ENCODE peak calls at places on chromosomes 1 and 21, in eight cellular contexts. One of them, this sample, is unnamed.

GRCh38 chr1:234253732-234254131 is 119.5 kb upstream of the COA6 start:
- DNase-seq in stromal cell of bone marrow: no peak
- DNase-seq in T-helper 2 cell: no peak
- DNase-seq in NCI-H1694 treated with DMSO at 0.1 percent for 48 hours: no peak
- DNase-seq in H1: no peak
- DNase-seq in glutamatergic neuron: no peak
- DNase-seq in dorsolateral prefrontal cortex: no peak
- DNase-seq in naive thymus-derived CD8-positive, alpha-beta T cell: no peak
- DNase-seq in this sample: no peak

GRCh38 chr1:164577291-164577690 is 18.3 kb downstream of the PBX1 start:
- DNase-seq in H1: no peak
- DNase-seq in NCI-H1694 treated with DMSO at 0.1 percent for 48 hours: no peak
- DNase-seq in naive thymus-derived CD8-positive, alpha-beta T cell: no peak
- DNase-seq in dorsolateral prefrontal cortex: no peak
- DNase-seq in stromal cell of bone marrow: no peak
- DNase-seq in T-helper 2 cell: no peak
- DNase-seq in glutamatergic neuron: no peak
- DNase-seq in this sample: no peak

GRCh38 chr1:5821496-5822176 is 170.6 kb downstream of the NPHP4 start:
- DNase-seq in NCI-H1694 treated with DMSO at 0.1 percent for 48 hours: no peak
- DNase-seq in T-helper 2 cell: no peak
- DNase-seq in stromal cell of bone marrow: no peak
- DNase-seq in naive thymus-derived CD8-positive, alpha-beta T cell: no peak
- DNase-seq in dorsolateral prefrontal cortex: no peak
- DNase-seq in glutamatergic neuron: no peak
- DNase-seq in H1: no peak
- DNase-seq in this sample: no peak

GRCh38 chr1:119954476-119955422 is 58.4 kb upstream of the ADAM30 start:
- DNase-seq in H1: no peak
- DNase-seq in dorsolateral prefrontal cortex: no peak
- DNase-seq in NCI-H1694 treated with DMSO at 0.1 percent for 48 hours: no peak
- DNase-seq in naive thymus-derived CD8-positive, alpha-beta T cell: no peak
- DNase-seq in stromal cell of bone marrow: no peak
- DNase-seq in T-helper 2 cell: no peak
- DNase-seq in glutamatergic neuron: no peak
- DNase-seq in this sample: no peak

GRCh38 chr1:55584521-55585401 is 369.6 kb upstream of the USP24 start:
- DNase-seq in H1: no peak
- DNase-seq in naive thymus-derived CD8-positive, alpha-beta T cell: no peak
- DNase-seq in stromal cell of bone marrow: peak
- DNase-seq in T-helper 2 cell: no peak
- DNase-seq in NCI-H1694 treated with DMSO at 0.1 percent for 48 hours: peak
- DNase-seq in dorsolateral prefrontal cortex: no peak
- DNase-seq in glutamatergic neuron: no peak
- DNase-seq in this sample: no peak

GRCh38 chr1:180906511-180906910 is 6.2 kb upstream of the KIAA1614 start:
- DNase-seq in NCI-H1694 treated with DMSO at 0.1 percent for 48 hours: no peak
- DNase-seq in naive thymus-derived CD8-positive, alpha-beta T cell: no peak
- DNase-seq in dorsolateral prefrontal cortex: no peak
- DNase-seq in stromal cell of bone marrow: no peak
- DNase-seq in H1: peak
- DNase-seq in T-helper 2 cell: no peak
- DNase-seq in glutamatergic neuron: no peak
- DNase-seq in this sample: no peak

GRCh38 chr1:37752583-37753471 is 12.1 kb downstream of the EPHA10 start:
- DNase-seq in NCI-H1694 treated with DMSO at 0.1 percent for 48 hours: peak
- DNase-seq in stromal cell of bone marrow: no peak
- DNase-seq in naive thymus-derived CD8-positive, alpha-beta T cell: no peak
- DNase-seq in H1: peak
- DNase-seq in glutamatergic neuron: peak
- DNase-seq in dorsolateral prefrontal cortex: no peak
- DNase-seq in T-helper 2 cell: no peak
- DNase-seq in this sample: no peak

GRCh38 chr21:34072145-34073031 is 990 bp upstream of the MRPS6 start:
- DNase-seq in H1: no peak
- DNase-seq in glutamatergic neuron: no peak
- DNase-seq in dorsolateral prefrontal cortex: no peak
- DNase-seq in stromal cell of bone marrow: no peak
- DNase-seq in naive thymus-derived CD8-positive, alpha-beta T cell: peak
- DNase-seq in NCI-H1694 treated with DMSO at 0.1 percent for 48 hours: no peak
- DNase-seq in T-helper 2 cell: no peak
- DNase-seq in this sample: no peak

GRCh38 chr21:41166947-41167346 is 1.0 kb upstream of the BACE2 start:
- DNase-seq in T-helper 2 cell: no peak
- DNase-seq in stromal cell of bone marrow: no peak
- DNase-seq in dorsolateral prefrontal cortex: no peak
- DNase-seq in H1: no peak
- DNase-seq in NCI-H1694 treated with DMSO at 0.1 percent for 48 hours: no peak
- DNase-seq in glutamatergic neuron: no peak
- DNase-seq in naive thymus-derived CD8-positive, alpha-beta T cell: no peak
- DNase-seq in this sample: no peak

GRCh38 chr1:38724160-38725131 is 135.1 kb downstream of the RRAGC start:
- DNase-seq in NCI-H1694 treated with DMSO at 0.1 percent for 48 hours: no peak
- DNase-seq in T-helper 2 cell: no peak
- DNase-seq in H1: no peak
- DNase-seq in glutamatergic neuron: no peak
- DNase-seq in dorsolateral prefrontal cortex: no peak
- DNase-seq in naive thymus-derived CD8-positive, alpha-beta T cell: no peak
- DNase-seq in stromal cell of bone marrow: no peak
- DNase-seq in this sample: no peak

GRCh38 chr1:97820470-97821188 is 100.2 kb downstream of the DPYD start:
- DNase-seq in dorsolateral prefrontal cortex: no peak
- DNase-seq in glutamatergic neuron: no peak
- DNase-seq in naive thymus-derived CD8-positive, alpha-beta T cell: no peak
- DNase-seq in H1: no peak
- DNase-seq in stromal cell of bone marrow: peak
- DNase-seq in NCI-H1694 treated with DMSO at 0.1 percent for 48 hours: peak
- DNase-seq in T-helper 2 cell: no peak
- DNase-seq in this sample: peak

GRCh38 chr1:93810316-93810715 is 68.7 kb downstream of the DNTTIP2 start:
- DNase-seq in NCI-H1694 treated with DMSO at 0.1 percent for 48 hours: no peak
- DNase-seq in naive thymus-derived CD8-positive, alpha-beta T cell: no peak
- DNase-seq in H1: no peak
- DNase-seq in glutamatergic neuron: no peak
- DNase-seq in T-helper 2 cell: no peak
- DNase-seq in stromal cell of bone marrow: no peak
- DNase-seq in dorsolateral prefrontal cortex: no peak
- DNase-seq in this sample: no peak

GRCh38 chr1:223331929-223332328 is 32.0 kb downstream of the SUSD4 start:
- DNase-seq in T-helper 2 cell: no peak
- DNase-seq in dorsolateral prefrontal cortex: no peak
- DNase-seq in H1: no peak
- DNase-seq in glutamatergic neuron: no peak
- DNase-seq in stromal cell of bone marrow: no peak
- DNase-seq in naive thymus-derived CD8-positive, alpha-beta T cell: no peak
- DNase-seq in NCI-H1694 treated with DMSO at 0.1 percent for 48 hours: no peak
- DNase-seq in this sample: no peak

GRCh38 chr1:1997561-1997960 is 6.0 kb downstream of the CFAP74 start:
- DNase-seq in glutamatergic neuron: no peak
- DNase-seq in T-helper 2 cell: no peak
- DNase-seq in dorsolateral prefrontal cortex: no peak
- DNase-seq in naive thymus-derived CD8-positive, alpha-beta T cell: no peak
- DNase-seq in stromal cell of bone marrow: no peak
- DNase-seq in H1: no peak
- DNase-seq in NCI-H1694 treated with DMSO at 0.1 percent for 48 hours: no peak
- DNase-seq in this sample: no peak

GRCh38 chr1:10667815-10668214 is 128.6 kb downstream of the CASZ1 start:
- DNase-seq in H1: no peak
- DNase-seq in stromal cell of bone marrow: no peak
- DNase-seq in naive thymus-derived CD8-positive, alpha-beta T cell: no peak
- DNase-seq in T-helper 2 cell: no peak
- DNase-seq in dorsolateral prefrontal cortex: no peak
- DNase-seq in NCI-H1694 treated with DMSO at 0.1 percent for 48 hours: no peak
- DNase-seq in glutamatergic neuron: peak
- DNase-seq in this sample: no peak

GRCh38 chr1:68624233-68624632 is 127.4 kb upstream of the DEPDC1 start:
- DNase-seq in H1: no peak
- DNase-seq in naive thymus-derived CD8-positive, alpha-beta T cell: no peak
- DNase-seq in T-helper 2 cell: no peak
- DNase-seq in NCI-H1694 treated with DMSO at 0.1 percent for 48 hours: no peak
- DNase-seq in dorsolateral prefrontal cortex: no peak
- DNase-seq in glutamatergic neuron: no peak
- DNase-seq in stromal cell of bone marrow: peak
- DNase-seq in this sample: no peak

GRCh38 chr21:36478941-36479340 is 981 bp downstream of the CLDN14 start:
- DNase-seq in stromal cell of bone marrow: no peak
- DNase-seq in T-helper 2 cell: no peak
- DNase-seq in naive thymus-derived CD8-positive, alpha-beta T cell: no peak
- DNase-seq in dorsolateral prefrontal cortex: peak
- DNase-seq in H1: peak
- DNase-seq in glutamatergic neuron: peak
- DNase-seq in NCI-H1694 treated with DMSO at 0.1 percent for 48 hours: no peak
- DNase-seq in this sample: no peak

GRCh38 chr21:38802050-38803026 is 3.4 kb upstream of the ETS2 start:
- DNase-seq in stromal cell of bone marrow: no peak
- DNase-seq in naive thymus-derived CD8-positive, alpha-beta T cell: no peak
- DNase-seq in glutamatergic neuron: no peak
- DNase-seq in H1: no peak
- DNase-seq in T-helper 2 cell: no peak
- DNase-seq in NCI-H1694 treated with DMSO at 0.1 percent for 48 hours: no peak
- DNase-seq in dorsolateral prefrontal cortex: no peak
- DNase-seq in this sample: no peak

GRCh38 chr1:171251741-171252300 is 3.5 kb downstream of the FMO1 start:
- DNase-seq in H1: no peak
- DNase-seq in naive thymus-derived CD8-positive, alpha-beta T cell: no peak
- DNase-seq in T-helper 2 cell: no peak
- DNase-seq in NCI-H1694 treated with DMSO at 0.1 percent for 48 hours: no peak
- DNase-seq in stromal cell of bone marrow: no peak
- DNase-seq in glutamatergic neuron: peak
- DNase-seq in dorsolateral prefrontal cortex: no peak
- DNase-seq in this sample: no peak

GRCh38 chr21:33232640-33233039 is 2.9 kb downstream of the IFNAR2 start:
- DNase-seq in glutamatergic neuron: no peak
- DNase-seq in T-helper 2 cell: no peak
- DNase-seq in NCI-H1694 treated with DMSO at 0.1 percent for 48 hours: no peak
- DNase-seq in dorsolateral prefrontal cortex: no peak
- DNase-seq in stromal cell of bone marrow: no peak
- DNase-seq in H1: no peak
- DNase-seq in naive thymus-derived CD8-positive, alpha-beta T cell: no peak
- DNase-seq in this sample: no peak

GRCh38 chr1:230836801-230837200 is 31.5 kb downstream of the C1orf198 start:
- DNase-seq in glutamatergic neuron: no peak
- DNase-seq in naive thymus-derived CD8-positive, alpha-beta T cell: no peak
- DNase-seq in NCI-H1694 treated with DMSO at 0.1 percent for 48 hours: no peak
- DNase-seq in T-helper 2 cell: no peak
- DNase-seq in dorsolateral prefrontal cortex: no peak
- DNase-seq in H1: no peak
- DNase-seq in stromal cell of bone marrow: no peak
- DNase-seq in this sample: no peak

GRCh38 chr1:48775817-48776399 is 783 bp downstream of the BEND5 start:
- DNase-seq in glutamatergic neuron: no peak
- DNase-seq in stromal cell of bone marrow: no peak
- DNase-seq in H1: no peak
- DNase-seq in T-helper 2 cell: no peak
- DNase-seq in dorsolateral prefrontal cortex: no peak
- DNase-seq in NCI-H1694 treated with DMSO at 0.1 percent for 48 hours: no peak
- DNase-seq in naive thymus-derived CD8-positive, alpha-beta T cell: no peak
- DNase-seq in this sample: no peak

GRCh38 chr1:201447911-201448871 is 20.8 kb downstream of the PHLDA3 start:
- DNase-seq in glutamatergic neuron: peak
- DNase-seq in H1: peak
- DNase-seq in T-helper 2 cell: peak
- DNase-seq in naive thymus-derived CD8-positive, alpha-beta T cell: peak
- DNase-seq in stromal cell of bone marrow: no peak
- DNase-seq in dorsolateral prefrontal cortex: peak
- DNase-seq in NCI-H1694 treated with DMSO at 0.1 percent for 48 hours: peak
- DNase-seq in this sample: no peak

This sample was measured in KG1.